ENCODE peak calls at places on chromosomes 12 and 14, in six cellular contexts. M, Y, A, Z, L and E are unnamed samples.

GRCh38 chr12:45988259-45988658 is 2.1 kb downstream of the SCAF11 start:
- DNase-seq in Z (no peak), Y (no peak), M (no peak), A (no peak), L (peak), E (no peak)

GRCh38 chr14:73386342-73386741 is 72.0 kb downstream of the NUMB start:
- DNase-seq in Y (no peak), A (no peak), M (no peak), Z (no peak), L (no peak), E (no peak)

GRCh38 chr12:66920205-66920604 is 241.3 kb upstream of the GRIP1 start:
- DNase-seq in Y (no peak), A (no peak), Z (no peak), L (no peak), M (no peak), E (no peak)

GRCh38 chr12:85509857-85510256 is 229.8 kb downstream of the ALX1 start:
- DNase-seq in Y (no peak), A (no peak), L (peak), Z (no peak), M (no peak), E (no peak)

GRCh38 chr12:121946313-121947025 is 28.1 kb downstream of the CFAP251 start:
- DNase-seq in Z (no peak), M (no peak), Y (no peak), A (no peak), L (no peak), E (no peak)

GRCh38 chr12:70121562-70121961 is 121.7 kb upstream of the CNOT2 start:
- DNase-seq in L (peak), Z (no peak), M (no peak), A (no peak), Y (peak), E (no peak)

GRCh38 chr12:49636979-49637378 is 13.6 kb downstream of the PRPF40B start:
- DNase-seq in Y (no peak), Z (peak), A (peak), M (peak), L (peak), E (peak)

GRCh38 chr12:645563-646071 is 17.6 kb downstream of the NINJ2 start:
- DNase-seq in Z (no peak), M (peak), L (peak), Y (no peak), A (peak), E (no peak)

GRCh38 chr12:68745376-68745903 is 536 bp upstream of the SLC35E3 start:
- DNase-seq in Y (peak), L (no peak), M (no peak), A (no peak), Z (no peak), E (no peak)

GRCh38 chr14:61877050-61877390 is 114.8 kb downstream of the SNAPC1 start:
- DNase-seq in A (no peak), Z (no peak), L (no peak), M (no peak), Y (no peak), E (no peak)

DNA sequence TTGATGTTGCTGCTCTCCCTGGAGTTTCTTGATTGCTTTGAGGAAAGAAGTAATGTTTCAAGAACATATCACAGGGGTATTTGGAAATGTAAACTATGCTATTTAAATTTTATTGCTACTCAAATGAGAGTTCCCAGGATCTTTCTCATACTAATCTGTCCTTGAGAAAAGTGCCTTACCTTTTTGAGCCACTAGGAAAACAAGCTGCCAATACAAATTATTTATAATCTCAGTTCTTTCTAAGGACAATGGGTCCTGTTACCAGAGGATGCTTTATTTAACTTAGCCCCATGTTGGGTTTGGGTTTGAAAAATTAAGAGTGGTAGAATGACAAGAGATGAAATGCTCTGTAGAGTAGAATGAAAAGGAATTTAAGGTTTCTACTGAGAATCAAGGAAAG is 258.2 kb upstream of the PRKD1 start:
- DNase-seq in Z (no peak), A (no peak), L (no peak), Y (no peak), M (no peak), E (no peak)
- TF ChIP-seq CTCF in Z (no peak), A (peak), L (peak), Y (no peak), M (no peak), E (peak)

GRCh38 chr12:9940370-9940769 is 8.2 kb upstream of the CLEC2A start:
- DNase-seq in Y (no peak), M (no peak), L (no peak), Z (no peak), A (peak), E (no peak)
- TF ChIP-seq CTCF in Y (no peak), M (no peak), L (peak), Z (peak), A (peak), E (no peak)

DNA sequence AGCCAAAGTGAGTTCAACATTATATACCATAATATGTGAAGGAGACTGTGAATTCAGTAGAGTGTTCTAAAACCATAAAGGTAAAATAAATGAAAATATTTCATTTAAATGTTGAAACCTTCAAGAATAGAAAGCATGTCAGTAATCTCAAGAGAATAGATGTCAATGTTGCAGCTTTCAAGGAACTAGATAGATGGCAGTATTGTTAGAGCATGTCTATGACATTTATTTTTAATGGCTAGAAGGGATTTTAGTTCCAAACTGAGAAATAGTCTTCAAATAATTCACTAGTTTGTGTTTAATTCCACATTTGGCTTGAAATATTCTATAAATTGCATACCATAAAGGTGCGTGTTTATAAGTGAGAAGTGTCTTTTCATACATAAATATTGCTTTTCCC is 326.5 kb downstream of the FLRT2 start:
- DNase-seq in Y (no peak), L (no peak), Z (no peak), A (no peak), M (no peak), E (no peak)
- TF ChIP-seq CTCF in Y (peak), L (peak), Z (no peak), A (no peak), M (no peak), E (no peak)

GRCh38 chr12:117101953-117102833 is 3.0 kb upstream of the TESC start:
- DNase-seq in Z (no peak), L (no peak), M (no peak), Y (no peak), A (no peak), E (peak)

GRCh38 chr12:117098361-117099217 is 627 bp downstream of the TESC start:
- DNase-seq in M (peak), L (no peak), Y (no peak), A (no peak), Z (no peak), E (peak)

GRCh38 chr12:117098071-117098360 is 1.2 kb downstream of the TESC start:
- DNase-seq in M (no peak), A (no peak), Y (no peak), Z (no peak), L (no peak), E (no peak)

GRCh38 chr12:117100851-117101673 is 1.8 kb upstream of the TESC start:
- DNase-seq in M (peak), Y (no peak), L (no peak), Z (no peak), A (no peak), E (peak)

GRCh38 chr12:117100251-117100650 is 1.0 kb upstream of the TESC start:
- DNase-seq in Y (no peak), L (no peak), M (peak), Z (no peak), A (peak), E (peak)
- TF ChIP-seq CTCF in Y (no peak), L (peak), M (no peak), Z (peak), A (peak), E (no peak)

GRCh38 chr12:52221912-52222457 is 11.1 kb upstream of the KRT7 start:
- DNase-seq in L (peak), A (peak), M (peak), Y (no peak), Z (no peak), E (peak)
- TF ChIP-seq CTCF in L (peak), A (peak), M (no peak), Y (no peak), Z (peak), E (peak)

GRCh38 chr12:29509503-29509902 is 12.0 kb upstream of the OVCH1 start:
- DNase-seq in M (no peak), A (no peak), Y (no peak), Z (no peak), L (no peak), E (no peak)

GRCh38 chr12:29516431-29516875 is 19.0 kb upstream of the OVCH1 start:
- DNase-seq in Z (no peak), M (no peak), A (peak), Y (no peak), L (peak), E (no peak)

GRCh38 chr12:29505078-29505477 is 7.6 kb upstream of the OVCH1 start:
- DNase-seq in Z (no peak), Y (no peak), A (no peak), M (no peak), L (no peak), E (no peak)

GRCh38 chr12:29508949-29509348 is 11.5 kb upstream of the OVCH1 start:
- DNase-seq in M (no peak), A (no peak), Z (no peak), L (no peak), Y (no peak), E (no peak)

GRCh38 chr12:29510591-29511174 is 13.2 kb upstream of the OVCH1 start:
- DNase-seq in Y (no peak), A (no peak), Z (no peak), L (no peak), M (no peak), E (no peak)
- TF ChIP-seq CTCF in Y (no peak), A (no peak), Z (no peak), L (no peak), M (no peak), E (no peak)

DNA sequence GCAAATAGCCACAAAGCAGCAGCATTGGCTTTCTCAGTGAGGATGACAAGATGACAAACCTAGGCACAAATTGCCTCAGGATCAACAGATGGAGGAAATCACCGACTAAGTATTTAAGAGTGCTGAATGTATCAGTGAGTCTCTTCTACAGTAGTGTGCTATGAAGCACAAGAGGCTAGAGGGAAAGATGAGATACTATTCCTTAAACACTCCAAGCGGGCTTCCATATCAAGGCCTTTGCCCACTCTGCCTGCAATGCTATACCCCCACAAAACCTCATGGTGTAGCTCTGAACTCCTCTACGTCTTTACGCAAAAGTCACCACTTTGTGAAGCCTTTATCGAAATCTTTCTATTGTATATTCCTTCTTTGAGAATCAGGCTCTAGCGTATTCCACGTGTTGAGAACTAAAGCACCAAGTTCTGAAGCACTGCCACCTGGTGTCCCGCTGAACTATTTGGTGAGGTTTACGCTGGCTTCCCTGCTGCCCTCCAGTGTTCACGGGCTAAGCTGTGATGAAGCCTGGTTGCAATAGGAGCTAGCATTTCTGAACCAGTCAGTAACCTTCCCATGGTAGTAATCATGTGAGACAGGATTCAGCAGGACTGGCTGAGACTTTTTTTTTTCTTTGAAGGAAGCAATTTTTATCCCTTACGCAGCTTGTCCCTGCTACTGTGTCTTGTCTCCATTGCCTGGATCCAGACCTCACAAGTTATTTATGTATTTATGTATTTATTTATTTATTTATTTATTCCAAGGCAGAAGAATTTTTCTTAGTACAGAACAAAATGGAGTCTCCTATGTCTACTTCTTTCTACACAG is 426.5 kb upstream of the OR4E1 start:
- DNase-seq in Z (peak), L (peak), Y (peak), A (peak), M (peak), E (peak)
- TF ChIP-seq CTCF in Z (peak), L (peak), Y (peak), A (peak), M (peak), E (no peak)

DNA sequence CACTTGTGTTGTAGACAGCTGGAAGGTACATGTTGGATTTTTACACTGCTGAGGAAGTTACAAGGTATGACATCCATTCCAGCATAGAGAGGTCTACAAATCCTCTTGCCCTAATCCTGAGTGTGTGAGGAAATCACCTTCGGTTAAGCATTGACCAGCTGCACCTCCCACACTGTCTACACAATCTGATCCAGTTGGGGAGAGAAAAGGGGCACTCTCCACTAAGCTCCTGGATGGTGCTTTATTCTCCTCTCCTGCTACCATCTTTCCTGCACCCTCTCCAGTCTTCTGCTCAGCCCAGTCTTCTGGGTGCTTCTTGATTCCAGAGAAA is at the start of gene OR6J1:
- DNase-seq in L (no peak), Z (no peak), M (no peak), Y (no peak), A (no peak), E (no peak)
- TF ChIP-seq CTCF in L (no peak), Z (no peak), M (no peak), Y (no peak), A (no peak), E (no peak)

GRCh38 chr12:123808167-123808566 is 46.1 kb downstream of the DNAH10 start:
- DNase-seq in Z (no peak), M (no peak), A (peak), L (no peak), Y (peak), E (peak)
- TF ChIP-seq CTCF in Z (peak), M (no peak), A (peak), L (peak), Y (no peak), E (no peak)